ENCODE peak calls at places on chromosomes 5 and 9, in six cellular contexts. V is activated T-helper 9 cell treated with anti-CD3 and anti-CD28 coated beads, Interleukin-2, amount 50 U/mL, for 16 hours; L is A549; F is OCI-LY7; S is tibial artery; Q is HepG2. I is an unnamed sample.
A peak's percentile ranks its signal among the peaks of the same experiment; 100 is the strongest.

GRCh38 chr5:137734962-137735530 is 843 bp downstream of the KLHL3 start:
- DNase-seq in S (peak; percentile 71), L (no peak), Q (no peak), F (no peak), V (no peak), I (no peak)

GRCh38 chr5:142059304-142059940 is 46.6 kb upstream of the GNPDA1 start:
- DNase-seq in S (no peak), F (no peak), V (no peak), Q (peak; percentile 20), L (no peak), I (no peak)

GRCh38 chr5:69001605-69002004 is 92.2 kb upstream of the SLC30A5 start:
- DNase-seq in V (no peak), F (no peak), Q (no peak), L (no peak), S (no peak), I (no peak)

GRCh38 chr5:168826292-168826725 is 247.1 kb upstream of the PANK3 start:
- DNase-seq in F (no peak), V (no peak), L (no peak), Q (no peak), S (no peak), I (no peak)

GRCh38 chr9:124934290-124934689 is 6.6 kb downstream of the GOLGA1 start:
- DNase-seq in F (peak; percentile 81), S (no peak), V (no peak), L (no peak), Q (no peak), I (no peak)

GRCh38 chr9:14314929-14315753 is 1.2 kb upstream of the NFIB start:
- DNase-seq in S (peak; percentile 98), L (peak; percentile 70), V (no peak), Q (peak; percentile 38), F (peak; percentile 64), I (peak; percentile 82)

GRCh38 chr9:81678088-81678487 is 11.3 kb downstream of the TLE1 start:
- DNase-seq in F (no peak), Q (no peak), L (no peak), S (no peak), V (no peak), I (no peak)

GRCh38 chr9:89917861-89918260 is 313.0 kb downstream of the GADD45G start:
- DNase-seq in Q (no peak), V (no peak), S (no peak), F (no peak), L (no peak), I (no peak)

GRCh38 chr9:135516132-135516860 is 4.9 kb upstream of the LCN1 start:
- DNase-seq in Q (no peak), S (peak; percentile 43), V (no peak), L (no peak), F (no peak), I (no peak)

GRCh38 chr5:133967715-133968056 is 739 bp downstream of the C5orf15 start:
- DNase-seq in Q (no peak), V (no peak), S (no peak), L (no peak), F (no peak), I (no peak)

GRCh38 chr5:39331993-39332392 is 32.3 kb downstream of the C9 start:
- DNase-seq in S (no peak), F (no peak), V (no peak), L (no peak), Q (no peak), I (no peak)

GRCh38 chr9:98135558-98135934 is 16.5 kb upstream of the TRIM14 start:
- DNase-seq in V (no peak), F (no peak), Q (no peak), S (no peak), L (no peak), I (no peak)

GRCh38 chr9:34577635-34578240 is 11.8 kb downstream of the CNTFR start:
- DNase-seq in L (no peak), Q (no peak), V (no peak), F (no peak), S (no peak), I (no peak)

GRCh38 chr5:144189800-144190429 is 19.2 kb downstream of the KCTD16 start:
- DNase-seq in S (no peak), V (peak; percentile 73), F (no peak), L (peak; percentile 16), Q (no peak), I (peak; percentile 46)

GRCh38 chr9:133199648-133200321 is 9.3 kb downstream of the OBP2B start:
- DNase-seq in L (no peak), F (no peak), S (no peak), V (peak; percentile 33), Q (no peak), I (no peak)

GRCh38 chr5:39217365-39218281 is 1.7 kb downstream of the FYB1 start:
- DNase-seq in V (no peak), L (peak; percentile 76), Q (peak; percentile 70), S (peak; percentile 80), F (peak; percentile 58), I (peak; percentile 79)

GRCh38 chr5:135135530-135136201 is 101.6 kb upstream of the PITX1 start:
- DNase-seq in F (no peak), V (no peak), S (peak; percentile 65), Q (no peak), L (no peak), I (peak; percentile 52)

GRCh38 chr9:133202688-133203453 is 6.2 kb downstream of the OBP2B start:
- DNase-seq in L (no peak), Q (no peak), V (no peak), F (no peak), S (no peak), I (no peak)

GRCh38 chr9:16245756-16246440 is 624.6 kb downstream of the BNC2 start:
- DNase-seq in V (no peak), L (no peak), Q (no peak), S (peak; percentile 25), F (no peak), I (no peak)

GRCh38 chr5:77924081-77924480 is 147.9 kb upstream of the TBCA start:
- DNase-seq in L (no peak), Q (no peak), F (no peak), S (no peak), V (no peak), I (no peak)

GRCh38 chr5:125295405-125295872 is 549.0 kb upstream of the ZNF608 start:
- DNase-seq in S (no peak), L (no peak), V (no peak), F (no peak), Q (no peak), I (no peak)

GRCh38 chr9:129184743-129185142 is 6.7 kb upstream of the IER5L start:
- DNase-seq in F (no peak), Q (no peak), L (no peak), S (no peak), V (no peak), I (no peak)

GRCh38 chr9:32706004-32706749 is 70.7 kb upstream of the TAF1L start:
- DNase-seq in S (no peak), F (no peak), V (no peak), Q (no peak), L (no peak), I (no peak)

GRCh38 chr9:134422301-134422700 is 96.0 kb downstream of the RXRA start:
- DNase-seq in V (no peak), L (no peak), Q (no peak), S (no peak), F (no peak), I (no peak)

GRCh38 chr9:76166436-76166959 is 227.7 kb downstream of the RFK start:
- DNase-seq in L (no peak), F (no peak), Q (no peak), V (no peak), S (no peak), I (no peak)

GRCh38 chr5:154487541-154487940 is 9.5 kb upstream of the HAND1 start:
- DNase-seq in F (no peak), Q (no peak), S (no peak), V (no peak), L (no peak), I (no peak)

GRCh38 chr9:83198336-83198735 is 135.4 kb upstream of the RASEF start:
- DNase-seq in V (no peak), F (no peak), Q (no peak), S (no peak), L (no peak), I (no peak)

GRCh38 chr9:92650839-92651621 is 18.9 kb downstream of the IPPK start:
- DNase-seq in Q (no peak), S (peak; percentile 68), F (no peak), V (no peak), L (no peak), I (no peak)

GRCh38 chr5:156505101-156505500 is 178.1 kb downstream of the SGCD start:
- DNase-seq in L (no peak), F (no peak), Q (no peak), S (no peak), V (no peak), I (no peak)

GRCh38 chr9:132509921-132510874 is 72.2 kb upstream of the BARHL1 start:
- DNase-seq in F (no peak), L (no peak), V (no peak), Q (no peak), S (no peak), I (no peak)

GRCh38 chr9:128610889-128611288 is 45.8 kb downstream of the DYNC2I2 start:
- DNase-seq in V (no peak), L (no peak), S (no peak), F (no peak), Q (no peak), I (no peak)

GRCh38 chr9:135533093-135533492 is 11.9 kb downstream of the LCN1 start:
- DNase-seq in S (peak; percentile 9), Q (no peak), F (peak; percentile 6), L (no peak), V (no peak), I (no peak)

GRCh38 chr9:78038620-78039300 is 7.1 kb upstream of the GNAQ start:
- DNase-seq in S (no peak), Q (no peak), F (no peak), V (no peak), L (no peak), I (no peak)

GRCh38 chr5:65482280-65482726 is 583 bp upstream of the ADAMTS6 start:
- DNase-seq in S (no peak), L (no peak), Q (no peak), F (peak; percentile 28), V (no peak), I (no peak)

GRCh38 chr9:126698251-126698650 is 84.5 kb downstream of the LMX1B start:
- DNase-seq in F (no peak), Q (no peak), V (no peak), S (no peak), L (no peak), I (no peak)

I was measured in LoVo.